ENCODE peak calls at places on chromosomes 3 and 15, in nine cellular contexts. G is tibial nerve, M is transverse colon, U is SK-N-SH, I is GM12878, F is suprapubic skin, W is esophagus muscularis mucosa, K is ovary, D is A549. C is an unnamed sample.

GRCh38 chr3:41467481-41467880 is 268.2 kb downstream of the CTNNB1 start:
- DNase-seq in F (no peak), W (no peak), I (no peak), U (no peak), K (no peak), M (no peak), G (no peak), D (no peak), C (no peak)

GRCh38 chr3:58101499-58102370 is 93.5 kb downstream of the FLNB start:
- DNase-seq in G (no peak), K (no peak), D (no peak), F (no peak), U (no peak), I (no peak), M (no peak), W (no peak), C (peak)

GRCh38 chr3:17841190-17841828 is 98.9 kb upstream of the TBC1D5 start:
- DNase-seq in I (peak), W (no peak), U (peak), K (peak), F (peak), D (peak), M (peak), G (peak), C (peak)

GRCh38 chr3:78822741-78823140 is 945.1 kb downstream of the ROBO1 start:
- DNase-seq in F (no peak), W (no peak), I (no peak), K (no peak), M (no peak), G (no peak), D (no peak), U (no peak), C (no peak)

GRCh38 chr3:52090131-52090548 is 33.8 kb upstream of the DUSP7 start:
- DNase-seq in U (no peak), F (no peak), K (no peak), W (no peak), D (no peak), G (peak), I (no peak), M (no peak), C (no peak)

GRCh38 chr15:78396976-78397375 is 41.0 kb upstream of the IREB2 start:
- DNase-seq in I (no peak), F (peak), U (no peak), G (peak), D (peak), K (peak), M (peak), W (no peak), C (peak)

GRCh38 chr3:139120336-139120971 is 75.8 kb upstream of the PRR23C start:
- DNase-seq in I (no peak), F (no peak), D (peak), U (no peak), K (no peak), M (no peak), G (peak), W (peak), C (no peak)

GRCh38 chr3:117954131-117954530 is 1080.5 kb downstream of the IGSF11 start:
- DNase-seq in U (no peak), G (no peak), I (no peak), F (no peak), M (no peak), D (no peak), W (no peak), K (no peak), C (no peak)

GRCh38 chr3:71076361-71076997 is 507.0 kb downstream of the FOXP1 start:
- DNase-seq in W (no peak), G (no peak), K (peak), I (no peak), M (no peak), D (no peak), F (no peak), U (no peak), C (no peak)

DNA sequence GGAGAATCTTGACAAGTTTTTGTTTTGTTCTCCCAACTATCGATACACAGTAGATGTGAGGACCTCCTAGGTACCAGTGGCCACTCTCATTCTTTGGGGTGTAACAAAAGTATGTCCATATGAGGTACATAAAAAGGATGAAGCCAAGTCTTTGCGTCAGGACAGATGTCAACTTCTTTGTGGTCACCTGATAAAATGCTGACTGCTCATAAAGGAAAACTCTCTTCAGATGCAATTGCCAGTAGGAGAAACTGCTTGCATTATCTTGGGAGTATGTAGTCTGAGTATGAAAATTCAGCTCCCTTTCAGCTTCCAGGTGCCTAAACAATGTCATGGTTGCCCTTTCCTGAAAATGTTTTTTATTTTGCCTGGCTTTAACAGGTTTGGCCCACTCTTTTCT is 123.8 kb upstream of the GOLIM4 start:
- DNase-seq in F (no peak), K (no peak), U (no peak), G (no peak), M (no peak), I (no peak), W (no peak), D (no peak), C (no peak)
- H3K27ac ChIP-seq in F (no peak), K (no peak), U (no peak), G (no peak), M (no peak), I (no peak), W (no peak), D (no peak), C (no peak)

DNA sequence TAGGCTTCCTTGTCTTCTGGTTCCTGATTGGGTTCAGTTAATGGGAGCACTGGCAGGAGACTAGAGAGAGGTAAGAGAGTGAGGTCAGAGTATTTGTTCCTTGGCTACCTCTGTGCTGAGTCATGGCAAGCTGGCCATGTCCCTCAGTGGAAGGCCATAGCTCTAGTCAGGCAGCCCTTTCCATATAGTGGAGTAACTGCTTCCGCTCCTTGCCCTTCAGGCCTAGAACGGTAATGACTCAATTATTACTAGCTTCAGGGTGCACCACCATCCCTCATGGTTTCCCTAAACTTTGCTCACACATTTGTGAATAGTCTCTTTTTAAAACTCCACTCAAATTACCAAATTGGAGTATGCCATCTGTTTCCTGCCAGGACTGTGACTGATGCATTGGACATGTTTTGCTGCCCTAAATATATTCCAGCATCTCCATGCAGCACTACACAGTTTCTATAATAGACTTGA is 10.5 kb upstream of the ANO10 start:
- DNase-seq in G (no peak), F (no peak), W (no peak), M (no peak), U (no peak), I (no peak), D (peak), K (no peak), C (no peak)
- TF ChIP-seq CTCF in G (no peak), F (no peak), W (no peak), M (no peak), U (peak), I (no peak), D (no peak), K (no peak), C (no peak)

DNA sequence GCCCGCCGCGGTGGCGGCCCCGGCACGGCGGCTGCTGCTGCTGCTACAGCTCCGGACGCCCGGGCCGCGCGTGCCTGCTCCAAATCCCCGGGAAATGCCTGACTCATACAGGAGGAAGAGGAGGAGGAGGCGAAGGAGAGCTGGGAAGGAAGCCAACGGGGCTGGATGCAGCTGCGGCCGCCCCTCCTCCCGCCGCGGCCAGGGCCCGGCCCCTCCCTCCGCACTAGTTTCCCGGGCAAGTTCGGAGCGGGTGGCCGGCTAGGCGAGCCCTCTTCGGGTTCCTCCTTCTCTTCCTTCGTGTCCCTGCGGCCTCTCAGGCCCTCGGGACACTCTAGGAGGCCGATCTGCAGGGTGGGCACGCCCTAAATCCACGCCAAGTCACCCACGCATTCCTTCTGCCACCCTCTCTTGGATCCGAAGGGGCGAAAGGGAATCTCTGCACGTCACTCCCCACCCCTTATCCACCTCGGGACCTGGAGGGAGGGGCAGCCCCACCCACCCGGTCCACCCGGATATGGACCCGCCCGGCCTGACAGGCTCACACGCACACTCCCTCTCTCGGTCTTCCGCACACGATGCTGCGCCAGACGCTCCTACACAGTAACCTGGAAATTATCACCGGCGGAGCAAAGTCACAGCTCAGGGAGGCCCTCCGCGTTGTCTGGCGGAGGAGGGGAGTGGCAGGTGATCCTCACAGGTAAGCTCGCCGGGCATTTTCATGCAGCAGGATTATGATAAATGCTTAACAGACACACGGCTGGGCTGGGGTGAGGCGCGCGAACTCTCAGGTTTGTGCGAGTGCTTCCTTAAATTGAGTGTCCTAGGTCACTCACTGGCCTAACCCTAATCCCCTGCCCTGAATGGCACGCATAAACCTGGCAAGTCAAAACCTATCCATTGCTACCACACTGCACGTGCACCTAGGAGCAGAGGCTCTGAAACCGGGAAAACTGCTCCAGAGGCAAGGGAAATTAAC is at the start of the genes OSBPL10 and ZNF860:
- DNase-seq in G (peak), I (no peak), D (peak), K (peak), F (peak), M (peak), W (peak), U (peak), C (peak)
- TF ChIP-seq EP300 in G (peak), I (no peak), D (no peak), K (no peak), F (no peak), M (peak), W (no peak), U (no peak), C (no peak)

GRCh38 chr3:122314467-122314866 is 10.6 kb upstream of the CSTA start:
- DNase-seq in U (no peak), D (no peak), F (no peak), W (no peak), K (no peak), M (no peak), I (no peak), G (no peak), C (no peak)

GRCh38 chr3:122318620-122319019 is 6.4 kb upstream of the CSTA start:
- DNase-seq in M (no peak), I (no peak), F (no peak), U (no peak), G (no peak), W (no peak), D (no peak), K (no peak), C (no peak)

GRCh38 chr3:122313261-122313660 is 11.8 kb upstream of the CSTA start:
- DNase-seq in U (no peak), D (no peak), F (no peak), K (no peak), G (no peak), W (no peak), M (no peak), I (no peak), C (no peak)

GRCh38 chr3:122315619-122316018 is 9.4 kb upstream of the CSTA start:
- DNase-seq in D (no peak), K (no peak), I (no peak), G (no peak), U (no peak), M (no peak), W (no peak), F (no peak), C (no peak)

DNA sequence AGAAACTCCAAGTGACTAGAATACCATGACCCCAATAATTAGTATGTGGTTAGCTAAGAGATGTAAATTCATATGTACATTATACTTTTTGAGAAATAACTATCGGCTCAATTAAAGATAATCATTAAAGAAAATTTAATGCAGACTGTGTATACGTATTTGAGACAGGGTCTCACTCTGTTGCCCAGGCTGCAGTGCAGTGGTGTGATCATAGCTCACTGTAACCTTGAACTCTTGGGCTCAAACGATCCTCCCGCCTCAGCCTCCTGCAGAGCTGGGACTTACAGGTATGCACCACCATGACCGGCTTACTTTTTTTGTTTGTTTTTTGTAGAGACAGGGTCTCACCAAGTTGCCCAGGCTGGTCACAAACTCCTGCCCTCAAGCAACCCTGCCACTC is 8.7 kb upstream of the CSTA start:
- DNase-seq in U (no peak), M (no peak), D (no peak), F (no peak), G (no peak), K (no peak), I (no peak), W (no peak), C (no peak)
- H3K27ac ChIP-seq in U (no peak), M (no peak), D (no peak), F (no peak), G (no peak), K (no peak), I (no peak), W (no peak), C (no peak)

DNA sequence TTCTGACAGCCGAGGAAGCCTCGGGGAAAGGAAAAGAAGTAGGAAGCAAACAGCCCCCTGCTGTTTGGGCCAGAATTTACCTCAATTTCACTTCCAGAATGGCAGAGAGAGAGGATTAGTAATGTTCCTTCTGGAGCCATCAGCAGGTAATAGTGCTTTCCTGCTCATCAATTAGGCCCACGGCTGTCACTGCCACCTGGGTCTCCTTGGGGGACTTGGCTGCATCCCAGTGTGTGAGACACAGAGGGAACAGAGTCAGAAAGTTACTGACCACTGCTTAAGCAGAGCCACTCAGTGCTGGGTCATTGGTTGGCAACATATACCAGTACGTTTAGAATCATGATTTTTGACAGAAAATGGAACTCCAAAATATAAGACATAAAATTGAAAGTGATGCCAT is 397.0 kb downstream of the EPHA3 start:
- DNase-seq in K (peak), M (no peak), D (no peak), F (no peak), G (no peak), I (no peak), W (no peak), U (no peak), C (no peak)
- TF ChIP-seq CTCF in K (no peak), M (no peak), D (no peak), F (no peak), G (no peak), I (no peak), W (no peak), U (no peak), C (no peak)

C was measured in stomach.